ENCODE peak calls at places on chromosomes 2 and 18, in eight cellular contexts. One of them, this sample, is unnamed.

GRCh38 chr18:47345291-47345690 is 93.8 kb upstream of the SKOR2 start:
- DNase-seq in activated CD4-positive, alpha-beta T cell treated with anti-CD3 and anti-CD28 coated beads for 24 hours: no peak
- DNase-seq in NCI-H1694 treated with DMSO at 0.1 percent for 48 hours: no peak
- DNase-seq in ACHN: no peak
- DNase-seq in HCEC 1CT: peak; percentile 22
- DNase-seq in HFFc6: no peak
- DNase-seq in A549: no peak
- DNase-seq in MM.1S: no peak
- DNase-seq in this sample: no peak

GRCh38 chr2:97698530-97698929 is 14.8 kb upstream of the ZAP70 start:
- DNase-seq in HCEC 1CT: no peak
- DNase-seq in MM.1S: no peak
- DNase-seq in HFFc6: no peak
- DNase-seq in ACHN: no peak
- DNase-seq in activated CD4-positive, alpha-beta T cell treated with anti-CD3 and anti-CD28 coated beads for 24 hours: no peak
- DNase-seq in A549: no peak
- DNase-seq in NCI-H1694 treated with DMSO at 0.1 percent for 48 hours: no peak
- DNase-seq in this sample: no peak

GRCh38 chr18:27666070-27666469 is 481.0 kb upstream of the CHST9 start:
- DNase-seq in NCI-H1694 treated with DMSO at 0.1 percent for 48 hours: no peak
- DNase-seq in ACHN: no peak
- DNase-seq in HCEC 1CT: no peak
- DNase-seq in MM.1S: no peak
- DNase-seq in HFFc6: no peak
- DNase-seq in A549: no peak
- DNase-seq in activated CD4-positive, alpha-beta T cell treated with anti-CD3 and anti-CD28 coated beads for 24 hours: no peak
- DNase-seq in this sample: no peak

GRCh38 chr2:27857417-27858172 is 32.6 kb downstream of the RBKS start:
- DNase-seq in NCI-H1694 treated with DMSO at 0.1 percent for 48 hours: no peak
- DNase-seq in HFFc6: peak; percentile 77
- DNase-seq in ACHN: no peak
- DNase-seq in MM.1S: no peak
- DNase-seq in activated CD4-positive, alpha-beta T cell treated with anti-CD3 and anti-CD28 coated beads for 24 hours: no peak
- DNase-seq in HCEC 1CT: peak; percentile 85
- DNase-seq in A549: no peak
- DNase-seq in this sample: no peak

GRCh38 chr2:191247381-191248057 is 2.3 kb downstream of the MYO1B start:
- DNase-seq in activated CD4-positive, alpha-beta T cell treated with anti-CD3 and anti-CD28 coated beads for 24 hours: no peak
- DNase-seq in HCEC 1CT: peak; percentile 88
- DNase-seq in NCI-H1694 treated with DMSO at 0.1 percent for 48 hours: no peak
- DNase-seq in MM.1S: no peak
- DNase-seq in A549: peak; percentile 81
- DNase-seq in ACHN: peak; percentile 96
- DNase-seq in HFFc6: peak; percentile 92
- DNase-seq in this sample: no peak

GRCh38 chr2:60972889-60973656 is 44.4 kb upstream of the PEX13 start:
- DNase-seq in A549: no peak
- DNase-seq in ACHN: no peak
- DNase-seq in NCI-H1694 treated with DMSO at 0.1 percent for 48 hours: no peak
- DNase-seq in activated CD4-positive, alpha-beta T cell treated with anti-CD3 and anti-CD28 coated beads for 24 hours: no peak
- DNase-seq in HFFc6: no peak
- DNase-seq in HCEC 1CT: no peak
- DNase-seq in MM.1S: no peak
- DNase-seq in this sample: no peak

GRCh38 chr18:8608795-8609673 is at the start of gene RAB12:
- DNase-seq in HFFc6: peak; percentile 77
- DNase-seq in HCEC 1CT: peak; percentile 87
- DNase-seq in A549: peak; percentile 44
- DNase-seq in activated CD4-positive, alpha-beta T cell treated with anti-CD3 and anti-CD28 coated beads for 24 hours: peak; percentile 74
- DNase-seq in NCI-H1694 treated with DMSO at 0.1 percent for 48 hours: peak; percentile 69
- DNase-seq in ACHN: peak; percentile 81
- DNase-seq in MM.1S: peak; percentile 88
- DNase-seq in this sample: peak; percentile 96

GRCh38 chr2:177247693-177248262 is 16.7 kb downstream of the NFE2L2 start:
- DNase-seq in A549: no peak
- DNase-seq in HFFc6: no peak
- DNase-seq in NCI-H1694 treated with DMSO at 0.1 percent for 48 hours: no peak
- DNase-seq in activated CD4-positive, alpha-beta T cell treated with anti-CD3 and anti-CD28 coated beads for 24 hours: no peak
- DNase-seq in MM.1S: no peak
- DNase-seq in ACHN: no peak
- DNase-seq in HCEC 1CT: no peak
- DNase-seq in this sample: no peak

GRCh38 chr2:34104601-34105000 is 505.5 kb upstream of the FAM98A start:
- DNase-seq in NCI-H1694 treated with DMSO at 0.1 percent for 48 hours: no peak
- DNase-seq in HCEC 1CT: peak; percentile 5
- DNase-seq in MM.1S: no peak
- DNase-seq in ACHN: peak; percentile 25
- DNase-seq in A549: no peak
- DNase-seq in activated CD4-positive, alpha-beta T cell treated with anti-CD3 and anti-CD28 coated beads for 24 hours: no peak
- DNase-seq in HFFc6: no peak
- DNase-seq in this sample: no peak